ENCODE peak calls at places on chromosomes 1 and 21, in six cellular contexts. One of them, this sample, is unnamed.

GRCh38 chr1:214325401-214325800 is 44.4 kb downstream of the SMYD2 start:
- DNase-seq in GM23248: no peak
- DNase-seq in endodermal cell: peak; percentile 26
- DNase-seq in fibroblast of lung: no peak
- DNase-seq in IMR-90: no peak
- DNase-seq in adipocyte: no peak
- DNase-seq in this sample: no peak

GRCh38 chr1:154958681-154959447 is 2.7 kb downstream of the PYGO2 start:
- DNase-seq in endodermal cell: no peak
- DNase-seq in adipocyte: no peak
- DNase-seq in GM23248: no peak
- DNase-seq in IMR-90: no peak
- DNase-seq in fibroblast of lung: no peak
- DNase-seq in this sample: no peak

GRCh38 chr21:32812035-32812434 is 40.5 kb upstream of the PAXBP1 start:
- DNase-seq in adipocyte: peak; percentile 29
- DNase-seq in GM23248: peak; percentile 55
- DNase-seq in fibroblast of lung: peak; percentile 45
- DNase-seq in IMR-90: peak; percentile 10
- DNase-seq in endodermal cell: no peak
- DNase-seq in this sample: no peak

GRCh38 chr1:217369271-217369981 is 261.5 kb downstream of the GPATCH2 start:
- DNase-seq in fibroblast of lung: no peak
- DNase-seq in GM23248: no peak
- DNase-seq in endodermal cell: peak; percentile 70
- DNase-seq in adipocyte: no peak
- DNase-seq in IMR-90: no peak
- DNase-seq in this sample: no peak

GRCh38 chr1:110183642-110184167 is 26.4 kb upstream of the KCNC4 start:
- DNase-seq in IMR-90: no peak
- DNase-seq in adipocyte: no peak
- DNase-seq in endodermal cell: no peak
- DNase-seq in GM23248: no peak
- DNase-seq in fibroblast of lung: no peak
- DNase-seq in this sample: no peak

GRCh38 chr1:76240321-76240720 is 165.8 kb downstream of the ST6GALNAC3 start:
- DNase-seq in endodermal cell: no peak
- DNase-seq in adipocyte: no peak
- DNase-seq in fibroblast of lung: peak; percentile 36
- DNase-seq in GM23248: no peak
- DNase-seq in IMR-90: no peak
- DNase-seq in this sample: no peak

GRCh38 chr1:38551908-38552307 is 307.7 kb downstream of the RRAGC start:
- DNase-seq in adipocyte: no peak
- DNase-seq in fibroblast of lung: no peak
- DNase-seq in IMR-90: no peak
- DNase-seq in endodermal cell: peak; percentile 10
- DNase-seq in GM23248: no peak
- DNase-seq in this sample: no peak

GRCh38 chr21:37762606-37763005 is 153.7 kb downstream of the KCNJ6 start:
- DNase-seq in GM23248: no peak
- DNase-seq in adipocyte: no peak
- DNase-seq in fibroblast of lung: no peak
- DNase-seq in IMR-90: no peak
- DNase-seq in endodermal cell: peak; percentile 42
- DNase-seq in this sample: no peak

GRCh38 chr1:240585975-240586374 is 26.0 kb downstream of the GREM2 start:
- DNase-seq in adipocyte: no peak
- DNase-seq in IMR-90: no peak
- DNase-seq in GM23248: peak; percentile 54
- DNase-seq in fibroblast of lung: no peak
- DNase-seq in endodermal cell: no peak
- DNase-seq in this sample: no peak

GRCh38 chr1:46244656-46245371 is 2.7 kb upstream of the RAD54L start:
- DNase-seq in adipocyte: peak; percentile 60
- DNase-seq in IMR-90: peak; percentile 5
- DNase-seq in fibroblast of lung: peak; percentile 6
- DNase-seq in endodermal cell: peak; percentile 46
- DNase-seq in GM23248: peak; percentile 60
- DNase-seq in this sample: no peak

GRCh38 chr21:23986214-23986613 is 1621.1 kb downstream of the MRPL39 start:
- DNase-seq in endodermal cell: no peak
- DNase-seq in GM23248: no peak
- DNase-seq in IMR-90: no peak
- DNase-seq in adipocyte: no peak
- DNase-seq in fibroblast of lung: no peak
- DNase-seq in this sample: no peak

GRCh38 chr1:247331526-247332214 is at the start of gene ZNF496:
- DNase-seq in endodermal cell: peak; percentile 95
- DNase-seq in IMR-90: peak; percentile 88
- DNase-seq in GM23248: peak; percentile 86
- DNase-seq in adipocyte: peak; percentile 92
- DNase-seq in fibroblast of lung: peak; percentile 89
- DNase-seq in this sample: peak; percentile 70

GRCh38 chr1:110337704-110338199 is 1.4 kb upstream of the RBM15 start:
- DNase-seq in adipocyte: no peak
- DNase-seq in IMR-90: no peak
- DNase-seq in GM23248: peak; percentile 49
- DNase-seq in fibroblast of lung: no peak
- DNase-seq in endodermal cell: peak; percentile 81
- DNase-seq in this sample: peak; percentile 67

GRCh38 chr1:15384301-15384901 is 25.3 kb upstream of the EFHD2 start:
- DNase-seq in endodermal cell: peak; percentile 89
- DNase-seq in GM23248: no peak
- DNase-seq in fibroblast of lung: peak; percentile 57
- DNase-seq in adipocyte: peak; percentile 34
- DNase-seq in IMR-90: no peak
- DNase-seq in this sample: no peak
- H3K9ac ChIP-seq in endodermal cell: no peak overlapping the region
- H3K9ac ChIP-seq in GM23248: no peak overlapping the region
- H3K9ac ChIP-seq in fibroblast of lung: no peak overlapping the region
- H3K9ac ChIP-seq in adipocyte: no peak overlapping the region
- H3K9ac ChIP-seq in IMR-90: no peak overlapping the region
- H3K9ac ChIP-seq in this sample: no peak overlapping the region

DNA sequence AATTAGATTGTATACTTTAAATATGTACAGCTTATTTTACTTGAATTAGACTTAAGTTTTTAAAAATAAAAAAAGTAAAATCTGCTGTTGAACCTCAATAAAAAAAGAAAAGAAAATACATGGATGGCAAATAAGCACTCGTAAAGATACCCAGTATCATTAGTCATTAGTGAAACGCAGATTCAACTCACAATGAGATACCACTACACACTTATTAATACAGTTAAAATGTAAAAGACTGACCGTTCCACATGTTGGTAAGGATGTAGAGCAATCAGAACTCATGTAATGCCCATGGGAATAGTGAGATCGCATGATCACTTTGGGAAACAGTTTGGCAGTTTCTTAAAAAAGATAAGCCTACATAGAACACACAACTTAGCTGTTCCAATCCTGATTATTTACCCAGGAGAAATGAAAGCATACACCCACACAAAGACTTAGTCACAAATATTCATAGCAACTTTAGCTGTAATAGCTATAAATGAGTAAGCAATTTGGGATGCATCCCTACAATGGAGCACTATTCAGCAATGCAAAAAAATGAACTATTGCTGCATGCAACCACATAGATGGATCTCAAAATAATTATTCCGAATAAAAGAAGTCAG is 7.3 kb downstream of the SH2D1B start:
- DNase-seq in IMR-90: peak; percentile 86
- DNase-seq in endodermal cell: no peak
- DNase-seq in fibroblast of lung: peak; percentile 86
- DNase-seq in GM23248: peak; percentile 87
- DNase-seq in adipocyte: peak; percentile 57
- DNase-seq in this sample: no peak
- H3K9ac ChIP-seq in IMR-90: no peak overlapping the region
- H3K9ac ChIP-seq in endodermal cell: no peak overlapping the region
- H3K9ac ChIP-seq in fibroblast of lung: no peak overlapping the region
- H3K9ac ChIP-seq in GM23248: no peak overlapping the region
- H3K9ac ChIP-seq in adipocyte: peak overlapping the region; percentile 58
- H3K9ac ChIP-seq in this sample: no peak overlapping the region

DNA sequence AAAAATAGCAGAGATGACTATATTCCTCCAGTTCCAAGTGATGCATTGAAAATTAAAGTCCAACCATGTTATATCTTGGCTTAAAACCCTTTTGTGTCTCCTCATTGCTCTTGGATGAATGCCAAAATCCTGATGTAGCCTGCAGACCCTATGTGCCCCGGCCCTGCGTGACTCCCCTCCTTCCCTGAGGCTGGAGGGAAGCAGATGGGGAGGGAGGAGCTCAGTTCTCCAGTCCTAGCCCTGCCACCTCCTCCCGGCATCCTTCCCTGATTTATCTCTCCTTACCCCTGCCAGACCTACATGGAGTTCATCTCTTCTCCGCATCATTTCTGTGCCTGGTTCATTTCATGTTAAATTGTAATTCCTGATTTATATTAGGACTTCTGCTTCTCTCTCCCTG is 397.5 kb downstream of the PTPRU start:
- DNase-seq in GM23248: no peak
- DNase-seq in adipocyte: no peak
- DNase-seq in IMR-90: no peak
- DNase-seq in fibroblast of lung: no peak
- DNase-seq in endodermal cell: peak; percentile 17
- DNase-seq in this sample: no peak
- H3K9ac ChIP-seq in GM23248: no peak overlapping the region
- H3K9ac ChIP-seq in adipocyte: no peak overlapping the region
- H3K9ac ChIP-seq in IMR-90: no peak overlapping the region
- H3K9ac ChIP-seq in fibroblast of lung: no peak overlapping the region
- H3K9ac ChIP-seq in endodermal cell: no peak overlapping the region
- H3K9ac ChIP-seq in this sample: no peak overlapping the region

DNA sequence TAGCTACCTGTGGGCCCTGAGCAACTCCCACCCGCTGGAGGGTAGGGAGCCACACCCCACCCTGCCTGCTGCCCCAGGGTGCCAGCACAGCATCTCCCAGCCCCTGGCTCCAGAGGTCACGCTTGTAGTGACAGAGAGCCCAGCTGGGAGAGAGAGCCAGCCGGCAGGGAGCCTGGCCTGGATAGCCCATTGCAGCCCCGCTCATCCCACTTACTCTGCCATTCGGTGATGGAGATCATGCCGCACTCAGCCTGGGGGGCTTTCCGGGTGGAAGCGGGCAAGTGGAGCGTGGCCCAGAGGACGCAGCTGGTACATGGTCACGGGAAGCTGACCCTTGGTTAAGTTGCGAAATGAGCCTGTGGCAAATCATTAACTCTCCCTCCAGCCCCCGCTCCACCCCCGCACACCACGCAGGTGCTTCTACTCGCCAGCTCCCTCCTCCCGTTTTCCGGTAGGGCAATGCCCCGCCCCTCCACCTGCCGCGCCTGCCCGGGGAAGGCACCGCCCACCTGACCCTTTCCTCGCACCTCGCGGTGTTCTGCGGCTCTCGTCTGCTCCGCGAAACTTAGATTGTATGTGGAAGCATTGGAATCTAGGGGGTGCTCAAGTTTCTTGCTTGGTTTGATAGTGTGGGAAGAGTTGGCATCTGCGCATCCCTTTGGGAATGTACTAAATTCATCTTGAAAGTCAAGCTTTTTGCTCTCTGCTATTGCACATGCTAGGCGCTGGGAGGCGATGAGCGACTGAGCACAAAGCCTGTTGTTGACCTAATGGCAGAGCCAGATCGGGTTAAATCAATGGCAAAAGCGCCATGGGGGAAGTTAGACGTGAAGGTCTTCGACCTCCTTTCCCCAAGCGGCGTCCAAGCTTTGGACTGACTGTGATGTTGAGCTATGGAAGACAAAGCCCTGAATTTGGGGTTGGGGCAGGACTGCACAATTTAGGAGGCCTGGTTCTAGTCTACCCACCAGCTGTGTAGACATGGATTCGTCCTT is at the start of gene GOLT1A:
- DNase-seq in fibroblast of lung: peak; percentile 79
- DNase-seq in endodermal cell: peak; percentile 95
- DNase-seq in GM23248: peak; percentile 77
- DNase-seq in IMR-90: peak; percentile 87
- DNase-seq in adipocyte: peak; percentile 86
- DNase-seq in this sample: peak; percentile 93
- H3K9ac ChIP-seq in fibroblast of lung: no peak within 1 kb of the TSS
- H3K9ac ChIP-seq in endodermal cell: no peak within 1 kb of the TSS
- H3K9ac ChIP-seq in GM23248: no peak within 1 kb of the TSS
- H3K9ac ChIP-seq in IMR-90: no peak within 1 kb of the TSS
- H3K9ac ChIP-seq in adipocyte: no peak within 1 kb of the TSS
- H3K9ac ChIP-seq in this sample: no peak within 1 kb of the TSS

GRCh38 chr1:119943216-119943615 is 46.9 kb upstream of the ADAM30 start:
- DNase-seq in adipocyte: no peak
- DNase-seq in IMR-90: no peak
- DNase-seq in fibroblast of lung: no peak
- DNase-seq in GM23248: no peak
- DNase-seq in endodermal cell: no peak
- DNase-seq in this sample: no peak

GRCh38 chr1:119948342-119949214 is 52.3 kb upstream of the ADAM30 start:
- DNase-seq in endodermal cell: peak; percentile 94
- DNase-seq in GM23248: peak; percentile 87
- DNase-seq in fibroblast of lung: peak; percentile 73
- DNase-seq in adipocyte: peak; percentile 92
- DNase-seq in IMR-90: peak; percentile 78
- DNase-seq in this sample: peak; percentile 82

GRCh38 chr1:119952496-119952895 is 56.2 kb upstream of the ADAM30 start:
- DNase-seq in IMR-90: no peak
- DNase-seq in adipocyte: no peak
- DNase-seq in fibroblast of lung: no peak
- DNase-seq in endodermal cell: no peak
- DNase-seq in GM23248: no peak
- DNase-seq in this sample: no peak

GRCh38 chr1:119946724-119947123 is 50.4 kb upstream of the ADAM30 start:
- DNase-seq in endodermal cell: no peak
- DNase-seq in IMR-90: peak; percentile 34
- DNase-seq in fibroblast of lung: peak; percentile 45
- DNase-seq in GM23248: peak; percentile 23
- DNase-seq in adipocyte: peak; percentile 27
- DNase-seq in this sample: no peak

DNA sequence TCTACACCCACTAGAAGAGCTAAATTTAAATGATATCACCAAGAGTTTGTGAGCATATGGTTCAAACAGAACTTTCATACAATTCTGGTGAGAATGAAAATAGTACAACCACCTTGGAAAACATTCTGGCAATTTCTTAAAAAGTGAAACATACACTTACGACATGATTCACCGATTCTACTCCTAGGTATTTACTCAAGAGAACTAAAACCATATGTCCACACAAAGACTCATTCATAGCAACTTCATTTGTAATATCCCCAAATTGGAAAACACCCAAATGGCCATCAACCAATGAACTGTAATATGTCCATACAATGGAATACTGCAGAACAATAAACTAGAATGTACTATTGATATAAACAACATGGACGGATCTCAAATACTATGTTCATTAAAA is 51.2 kb upstream of the ADAM30 start:
- DNase-seq in endodermal cell: no peak
- DNase-seq in IMR-90: peak; percentile 95
- DNase-seq in adipocyte: peak; percentile 90
- DNase-seq in GM23248: peak; percentile 95
- DNase-seq in fibroblast of lung: peak; percentile 94
- DNase-seq in this sample: no peak
- H3K9ac ChIP-seq in endodermal cell: no peak overlapping the region
- H3K9ac ChIP-seq in IMR-90: no peak overlapping the region
- H3K9ac ChIP-seq in adipocyte: peak overlapping the region; percentile 16
- H3K9ac ChIP-seq in GM23248: peak overlapping the region; percentile 24
- H3K9ac ChIP-seq in fibroblast of lung: no peak overlapping the region
- H3K9ac ChIP-seq in this sample: no peak overlapping the region

GRCh38 chr1:28519946-28520725 is 14.3 kb downstream of the RCC1 start:
- DNase-seq in IMR-90: no peak
- DNase-seq in adipocyte: no peak
- DNase-seq in GM23248: no peak
- DNase-seq in fibroblast of lung: no peak
- DNase-seq in endodermal cell: no peak
- DNase-seq in this sample: no peak
- H3K9ac ChIP-seq in IMR-90: no peak overlapping the region
- H3K9ac ChIP-seq in adipocyte: no peak overlapping the region
- H3K9ac ChIP-seq in GM23248: no peak overlapping the region
- H3K9ac ChIP-seq in fibroblast of lung: no peak overlapping the region
- H3K9ac ChIP-seq in endodermal cell: no peak overlapping the region
- H3K9ac ChIP-seq in this sample: no peak overlapping the region